ENCODE peak calls at places on chromosomes 12 and 14, in seven cellular contexts. One of them, this sample, is unnamed.

GRCh38 chr12:52608826-52609630 is 7.8 kb upstream of the KRT72 start:
- DNase-seq in gastrocnemius medialis: no peak
- DNase-seq in A549: no peak
- DNase-seq in suprapubic skin: no peak
- DNase-seq in spleen: no peak
- DNase-seq in transverse colon: no peak
- DNase-seq in heart left ventricle: no peak
- DNase-seq in this sample: no peak

GRCh38 chr12:18250313-18250916 is 10.9 kb upstream of the PIK3C2G start:
- DNase-seq in gastrocnemius medialis: no peak
- DNase-seq in A549: peak
- DNase-seq in suprapubic skin: no peak
- DNase-seq in spleen: no peak
- DNase-seq in transverse colon: no peak
- DNase-seq in heart left ventricle: no peak
- DNase-seq in this sample: no peak

GRCh38 chr12:120941846-120942405 is 36.4 kb upstream of the HNF1A start:
- DNase-seq in gastrocnemius medialis: no peak
- DNase-seq in A549: no peak
- DNase-seq in suprapubic skin: no peak
- DNase-seq in spleen: no peak
- DNase-seq in transverse colon: no peak
- DNase-seq in heart left ventricle: no peak
- DNase-seq in this sample: peak

GRCh38 chr12:15152864-15153263 is 68.4 kb downstream of the RERG start:
- DNase-seq in gastrocnemius medialis: no peak
- DNase-seq in A549: peak
- DNase-seq in suprapubic skin: no peak
- DNase-seq in spleen: no peak
- DNase-seq in transverse colon: no peak
- DNase-seq in heart left ventricle: no peak
- DNase-seq in this sample: no peak

GRCh38 chr14:21780429-21781084 is 106.9 kb upstream of the OR4E1 start:
- DNase-seq in gastrocnemius medialis: no peak
- DNase-seq in A549: no peak
- DNase-seq in suprapubic skin: no peak
- DNase-seq in spleen: no peak
- DNase-seq in transverse colon: no peak
- DNase-seq in heart left ventricle: no peak
- DNase-seq in this sample: no peak

GRCh38 chr12:21221778-21222177 is 90.8 kb downstream of the SLCO1B1 start:
- DNase-seq in gastrocnemius medialis: no peak
- DNase-seq in A549: no peak
- DNase-seq in suprapubic skin: no peak
- DNase-seq in spleen: no peak
- DNase-seq in transverse colon: no peak
- DNase-seq in heart left ventricle: no peak
- DNase-seq in this sample: no peak

GRCh38 chr12:51048601-51049369 is 658 bp downstream of the LETMD1 start:
- DNase-seq in gastrocnemius medialis: no peak
- DNase-seq in A549: no peak
- DNase-seq in suprapubic skin: no peak
- DNase-seq in spleen: no peak
- DNase-seq in transverse colon: no peak
- DNase-seq in heart left ventricle: no peak
- DNase-seq in this sample: no peak

GRCh38 chr14:77024171-77024627 is 4.3 kb downstream of the IRF2BPL start:
- DNase-seq in gastrocnemius medialis: no peak
- DNase-seq in A549: peak
- DNase-seq in suprapubic skin: no peak
- DNase-seq in spleen: no peak
- DNase-seq in transverse colon: peak
- DNase-seq in heart left ventricle: peak
- DNase-seq in this sample: peak

GRCh38 chr14:39085933-39086332 is 17.1 kb downstream of the SEC23A start:
- DNase-seq in gastrocnemius medialis: no peak
- DNase-seq in A549: no peak
- DNase-seq in suprapubic skin: no peak
- DNase-seq in spleen: no peak
- DNase-seq in transverse colon: no peak
- DNase-seq in heart left ventricle: no peak
- DNase-seq in this sample: no peak

GRCh38 chr12:51822956-51823355 is 25.6 kb downstream of the FIGNL2 start:
- DNase-seq in gastrocnemius medialis: no peak
- DNase-seq in A549: no peak
- DNase-seq in suprapubic skin: no peak
- DNase-seq in spleen: no peak
- DNase-seq in transverse colon: no peak
- DNase-seq in heart left ventricle: no peak
- DNase-seq in this sample: no peak

GRCh38 chr12:106766393-106766826 is 8.1 kb upstream of the RIC8B start:
- DNase-seq in gastrocnemius medialis: no peak
- DNase-seq in A549: no peak
- DNase-seq in suprapubic skin: no peak
- DNase-seq in spleen: no peak
- DNase-seq in transverse colon: no peak
- DNase-seq in heart left ventricle: peak
- DNase-seq in this sample: no peak

GRCh38 chr12:2958432-2959193 is 584 bp upstream of the TEAD4 start:
- DNase-seq in gastrocnemius medialis: peak
- DNase-seq in A549: peak
- DNase-seq in suprapubic skin: no peak
- DNase-seq in spleen: peak
- DNase-seq in transverse colon: peak
- DNase-seq in heart left ventricle: peak
- DNase-seq in this sample: peak

GRCh38 chr14:81464253-81465001 is 64.3 kb upstream of the STON2 start:
- DNase-seq in gastrocnemius medialis: no peak
- DNase-seq in A549: peak
- DNase-seq in suprapubic skin: no peak
- DNase-seq in spleen: no peak
- DNase-seq in transverse colon: peak
- DNase-seq in heart left ventricle: peak
- DNase-seq in this sample: no peak

GRCh38 chr14:102629700-102630365 is 37.4 kb downstream of the RCOR1 start:
- DNase-seq in gastrocnemius medialis: no peak
- DNase-seq in A549: no peak
- DNase-seq in suprapubic skin: no peak
- DNase-seq in spleen: no peak
- DNase-seq in transverse colon: no peak
- DNase-seq in heart left ventricle: no peak
- DNase-seq in this sample: no peak

GRCh38 chr12:47750916-47751470 is 7.7 kb downstream of the RAPGEF3 start:
- DNase-seq in gastrocnemius medialis: no peak
- DNase-seq in A549: no peak
- DNase-seq in suprapubic skin: no peak
- DNase-seq in spleen: no peak
- DNase-seq in transverse colon: no peak
- DNase-seq in heart left ventricle: no peak
- DNase-seq in this sample: no peak

GRCh38 chr12:76032043-76032981 is 736 bp upstream of the PHLDA1 start:
- DNase-seq in gastrocnemius medialis: peak
- DNase-seq in A549: peak
- DNase-seq in suprapubic skin: peak
- DNase-seq in spleen: no peak
- DNase-seq in transverse colon: peak
- DNase-seq in heart left ventricle: peak
- DNase-seq in this sample: peak

GRCh38 chr14:103770902-103771301 is 55.3 kb downstream of the ZFYVE21 start:
- DNase-seq in gastrocnemius medialis: no peak
- DNase-seq in A549: no peak
- DNase-seq in suprapubic skin: no peak
- DNase-seq in spleen: no peak
- DNase-seq in transverse colon: no peak
- DNase-seq in heart left ventricle: no peak
- DNase-seq in this sample: no peak

GRCh38 chr12:91877022-91877421 is 268.6 kb downstream of the BTG1 start:
- DNase-seq in gastrocnemius medialis: peak
- DNase-seq in A549: no peak
- DNase-seq in suprapubic skin: no peak
- DNase-seq in spleen: peak
- DNase-seq in transverse colon: peak
- DNase-seq in heart left ventricle: peak
- DNase-seq in this sample: peak

GRCh38 chr12:54701940-54702592 is 53.9 kb upstream of the DCD start:
- DNase-seq in gastrocnemius medialis: no peak
- DNase-seq in A549: peak
- DNase-seq in suprapubic skin: no peak
- DNase-seq in spleen: no peak
- DNase-seq in transverse colon: no peak
- DNase-seq in heart left ventricle: no peak
- DNase-seq in this sample: no peak
- TF ChIP-seq CTCF in gastrocnemius medialis: peak
- TF ChIP-seq CTCF in A549: peak
- TF ChIP-seq CTCF in suprapubic skin: peak
- TF ChIP-seq CTCF in spleen: no peak
- TF ChIP-seq CTCF in transverse colon: peak
- TF ChIP-seq CTCF in heart left ventricle: peak
- TF ChIP-seq CTCF in this sample: peak

GRCh38 chr12:26153421-26154154 is 28.8 kb upstream of the BHLHE41 start:
- DNase-seq in gastrocnemius medialis: peak
- DNase-seq in A549: peak
- DNase-seq in suprapubic skin: no peak
- DNase-seq in spleen: no peak
- DNase-seq in transverse colon: no peak
- DNase-seq in heart left ventricle: peak
- DNase-seq in this sample: no peak
- TF ChIP-seq POLR2A in gastrocnemius medialis: no peak
- TF ChIP-seq POLR2A in A549: no peak
- TF ChIP-seq POLR2A in suprapubic skin: no peak
- TF ChIP-seq POLR2A in spleen: no peak
- TF ChIP-seq POLR2A in transverse colon: no peak
- TF ChIP-seq POLR2A in heart left ventricle: no peak
- TF ChIP-seq POLR2A in this sample: no peak

GRCh38 chr12:66744956-66745383 is 66.1 kb upstream of the GRIP1 start:
- DNase-seq in gastrocnemius medialis: no peak
- DNase-seq in A549: no peak
- DNase-seq in suprapubic skin: no peak
- DNase-seq in spleen: no peak
- DNase-seq in transverse colon: no peak
- DNase-seq in heart left ventricle: no peak
- DNase-seq in this sample: no peak
- TF ChIP-seq CTCF in gastrocnemius medialis: no peak
- TF ChIP-seq CTCF in A549: no peak
- TF ChIP-seq CTCF in suprapubic skin: no peak
- TF ChIP-seq CTCF in spleen: no peak
- TF ChIP-seq CTCF in transverse colon: no peak
- TF ChIP-seq CTCF in heart left ventricle: no peak
- TF ChIP-seq CTCF in this sample: no peak

GRCh38 chr12:56127888-56128668 is at the start of gene ESYT1:
- DNase-seq in gastrocnemius medialis: peak
- DNase-seq in A549: peak
- DNase-seq in suprapubic skin: peak
- DNase-seq in spleen: peak
- DNase-seq in transverse colon: peak
- DNase-seq in heart left ventricle: peak
- DNase-seq in this sample: peak
- TF ChIP-seq POLR2A in gastrocnemius medialis: peak
- TF ChIP-seq POLR2A in A549: peak
- TF ChIP-seq POLR2A in suprapubic skin: peak
- TF ChIP-seq POLR2A in spleen: peak
- TF ChIP-seq POLR2A in transverse colon: peak
- TF ChIP-seq POLR2A in heart left ventricle: peak
- TF ChIP-seq POLR2A in this sample: peak

This sample was measured in sigmoid colon.